ENCODE peak calls at places on chromosome 2, in five cellular contexts. One of them, this sample, is unnamed.
A peak's percentile ranks its signal among the peaks of the same experiment; 100 is the strongest.

GRCh38 chr2:76711490-76711889 is 810.7 kb downstream of the LRRTM4 start:
- DNase-seq in H9: peak; percentile 45
- DNase-seq in H1: no peak
- DNase-seq in neuronal stem cell: no peak
- DNase-seq in trophoblast cell: no peak
- DNase-seq in this sample: no peak

GRCh38 chr2:44934962-44935853 is 6.3 kb upstream of the SIX3 start:
- DNase-seq in H1: peak; percentile 80
- DNase-seq in neuronal stem cell: no peak
- DNase-seq in H9: peak; percentile 64
- DNase-seq in trophoblast cell: no peak
- DNase-seq in this sample: no peak

GRCh38 chr2:144183744-144184143 is 336.2 kb downstream of the ZEB2 start:
- DNase-seq in trophoblast cell: peak; percentile 2
- DNase-seq in neuronal stem cell: no peak
- DNase-seq in H9: no peak
- DNase-seq in H1: no peak
- DNase-seq in this sample: no peak

GRCh38 chr2:124563415-124563814 is 538.3 kb downstream of the CNTNAP5 start:
- DNase-seq in neuronal stem cell: no peak
- DNase-seq in trophoblast cell: no peak
- DNase-seq in H9: no peak
- DNase-seq in H1: no peak
- DNase-seq in this sample: no peak

GRCh38 chr2:20452551-20452950 is 5.7 kb downstream of the RHOB start:
- DNase-seq in H1: no peak
- DNase-seq in H9: peak; percentile 46
- DNase-seq in trophoblast cell: peak; percentile 69
- DNase-seq in neuronal stem cell: no peak
- DNase-seq in this sample: peak; percentile 43

GRCh38 chr2:229714736-229715541 is 584 bp upstream of the DNER start:
- DNase-seq in H1: peak; percentile 92
- DNase-seq in H9: peak; percentile 89
- DNase-seq in neuronal stem cell: peak; percentile 77
- DNase-seq in trophoblast cell: peak; percentile 61
- DNase-seq in this sample: peak; percentile 66

GRCh38 chr2:110101911-110102774 is 13.5 kb downstream of the MALL start:
- DNase-seq in trophoblast cell: no peak
- DNase-seq in neuronal stem cell: no peak
- DNase-seq in H1: peak; percentile 26
- DNase-seq in H9: no peak
- DNase-seq in this sample: peak; percentile 82

GRCh38 chr2:46812381-46813024 is 103.1 kb downstream of the MCFD2 start:
- DNase-seq in trophoblast cell: no peak
- DNase-seq in H9: no peak
- DNase-seq in neuronal stem cell: no peak
- DNase-seq in H1: no peak
- DNase-seq in this sample: no peak

GRCh38 chr2:60581461-60582282 is 28.2 kb upstream of the BCL11A start:
- DNase-seq in neuronal stem cell: peak; percentile 60
- DNase-seq in trophoblast cell: peak; percentile 42
- DNase-seq in H9: peak; percentile 69
- DNase-seq in H1: peak; percentile 92
- DNase-seq in this sample: peak; percentile 46

GRCh38 chr2:127776122-127776780 is 34.7 kb downstream of the WDR33 start:
- DNase-seq in trophoblast cell: no peak
- DNase-seq in H1: no peak
- DNase-seq in neuronal stem cell: no peak
- DNase-seq in H9: no peak
- DNase-seq in this sample: no peak

GRCh38 chr2:68333009-68333408 is 13.3 kb upstream of the CNRIP1 start:
- DNase-seq in neuronal stem cell: no peak
- DNase-seq in H1: no peak
- DNase-seq in H9: no peak
- DNase-seq in trophoblast cell: no peak
- DNase-seq in this sample: no peak

GRCh38 chr2:170848587-170848986 is 31.9 kb downstream of the GAD1 start:
- DNase-seq in H9: no peak
- DNase-seq in H1: no peak
- DNase-seq in trophoblast cell: no peak
- DNase-seq in neuronal stem cell: no peak
- DNase-seq in this sample: peak; percentile 44

GRCh38 chr2:14587119-14587518 is 45.4 kb upstream of the LRATD1 start:
- DNase-seq in neuronal stem cell: no peak
- DNase-seq in trophoblast cell: peak; percentile 82
- DNase-seq in H1: no peak
- DNase-seq in H9: no peak
- DNase-seq in this sample: no peak

GRCh38 chr2:236774171-236774570 is 204.5 kb downstream of the ACKR3 start:
- DNase-seq in neuronal stem cell: no peak
- DNase-seq in trophoblast cell: peak; percentile 88
- DNase-seq in H1: no peak
- DNase-seq in H9: no peak
- DNase-seq in this sample: peak; percentile 19

GRCh38 chr2:28271914-28272240 is 120.8 kb upstream of the FOSL2 start:
- DNase-seq in trophoblast cell: no peak
- DNase-seq in H9: no peak
- DNase-seq in neuronal stem cell: no peak
- DNase-seq in H1: no peak
- DNase-seq in this sample: no peak

GRCh38 chr2:239121600-239122012 is 273.7 kb downstream of the TWIST2 start:
- DNase-seq in neuronal stem cell: no peak
- DNase-seq in H1: no peak
- DNase-seq in H9: no peak
- DNase-seq in trophoblast cell: no peak
- DNase-seq in this sample: no peak

GRCh38 chr2:20443276-20443920 is 3.5 kb upstream of the RHOB start:
- DNase-seq in neuronal stem cell: peak; percentile 44
- DNase-seq in H1: no peak
- DNase-seq in H9: no peak
- DNase-seq in trophoblast cell: no peak
- DNase-seq in this sample: peak; percentile 60

GRCh38 chr2:190982263-190983034 is 31.5 kb downstream of the STAT1 start:
- DNase-seq in H9: no peak
- DNase-seq in trophoblast cell: no peak
- DNase-seq in neuronal stem cell: no peak
- DNase-seq in H1: no peak
- DNase-seq in this sample: no peak

GRCh38 chr2:53515435-53516332 is 251.9 kb upstream of the CHAC2 start:
- DNase-seq in neuronal stem cell: no peak
- DNase-seq in trophoblast cell: no peak
- DNase-seq in H1: no peak
- DNase-seq in H9: peak; percentile 48
- DNase-seq in this sample: no peak

DNA sequence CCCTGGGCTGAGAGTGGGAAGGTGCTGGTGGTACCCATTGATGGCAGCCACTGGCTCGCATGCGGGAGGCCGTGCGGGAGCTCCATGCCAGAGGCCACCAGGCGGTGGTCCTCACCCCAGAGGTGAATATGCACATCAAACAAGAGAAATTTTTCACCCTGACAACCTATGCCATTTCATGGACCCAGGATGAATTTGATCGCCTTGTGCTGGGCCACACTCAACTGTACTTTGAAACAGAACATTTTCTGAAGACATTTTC is 12.9 kb upstream of the UGT1A1 start:
- DNase-seq in H9: no peak
- DNase-seq in neuronal stem cell: no peak
- DNase-seq in trophoblast cell: no peak
- DNase-seq in H1: no peak
- DNase-seq in this sample: no peak
- H2BK12ac ChIP-seq in H9: no peak overlapping the region
- H2BK12ac ChIP-seq in neuronal stem cell: no peak overlapping the region
- H2BK12ac ChIP-seq in trophoblast cell: no peak overlapping the region
- H2BK12ac ChIP-seq in H1: no peak overlapping the region
- H2BK12ac ChIP-seq in this sample: no peak overlapping the region

GRCh38 chr2:181178823-181179412 is 198.5 kb downstream of the UBE2E3 start:
- DNase-seq in trophoblast cell: no peak
- DNase-seq in H1: no peak
- DNase-seq in H9: peak; percentile 36
- DNase-seq in neuronal stem cell: no peak
- DNase-seq in this sample: no peak
- H2AFZ ChIP-seq in trophoblast cell: no peak overlapping the region
- H2AFZ ChIP-seq in H1: no peak overlapping the region
- H2AFZ ChIP-seq in H9: no peak overlapping the region
- H2AFZ ChIP-seq in neuronal stem cell: no peak overlapping the region
- H2AFZ ChIP-seq in this sample: no peak overlapping the region

GRCh38 chr2:147860009-147860408 is 15.2 kb downstream of the ACVR2A start:
- DNase-seq in H9: peak; percentile 32
- DNase-seq in neuronal stem cell: no peak
- DNase-seq in trophoblast cell: no peak
- DNase-seq in H1: no peak
- DNase-seq in this sample: no peak

GRCh38 chr2:147865560-147865959 is 20.7 kb downstream of the ACVR2A start:
- DNase-seq in H9: no peak
- DNase-seq in neuronal stem cell: no peak
- DNase-seq in trophoblast cell: no peak
- DNase-seq in H1: no peak
- DNase-seq in this sample: no peak

GRCh38 chr2:147867050-147867449 is 22.2 kb downstream of the ACVR2A start:
- DNase-seq in trophoblast cell: no peak
- DNase-seq in H1: no peak
- DNase-seq in neuronal stem cell: no peak
- DNase-seq in H9: no peak
- DNase-seq in this sample: no peak

GRCh38 chr2:147863835-147864234 is 19.0 kb downstream of the ACVR2A start:
- DNase-seq in neuronal stem cell: no peak
- DNase-seq in trophoblast cell: no peak
- DNase-seq in H9: no peak
- DNase-seq in H1: no peak
- DNase-seq in this sample: no peak

DNA sequence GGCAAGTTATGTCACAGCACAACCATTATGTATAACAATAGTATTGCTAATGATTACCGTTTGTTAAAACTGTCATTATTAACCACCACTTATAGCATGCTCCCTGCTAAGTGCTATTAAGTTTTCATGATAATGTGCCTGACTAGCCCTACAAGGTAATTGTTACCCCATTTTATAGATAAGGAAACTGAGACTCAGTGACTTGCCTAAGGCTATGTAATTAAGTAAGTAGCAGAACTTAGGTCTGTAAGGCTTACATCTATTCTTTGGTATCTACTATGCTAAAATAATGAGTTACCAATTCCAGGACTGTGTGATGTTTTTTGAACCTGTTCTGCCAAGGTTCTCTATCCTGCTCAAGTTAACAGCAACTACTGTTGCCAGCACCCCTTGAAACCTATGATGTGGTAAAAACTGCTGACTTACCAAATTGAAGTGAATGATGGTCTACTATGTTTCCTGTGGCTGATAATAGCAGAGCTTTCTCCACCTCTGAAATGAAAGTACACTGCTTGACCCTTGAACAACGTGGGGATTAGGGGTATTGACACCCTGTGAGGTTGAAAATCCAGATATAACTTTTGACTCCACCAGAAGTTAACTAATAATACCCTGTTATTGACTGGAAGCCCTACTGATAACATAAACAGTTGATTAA is 18.2 kb downstream of the ACVR2A start:
- DNase-seq in H9: no peak
- DNase-seq in neuronal stem cell: no peak
- DNase-seq in trophoblast cell: no peak
- DNase-seq in H1: no peak
- DNase-seq in this sample: no peak
- H2BK12ac ChIP-seq in H9: no peak overlapping the region
- H2BK12ac ChIP-seq in neuronal stem cell: no peak overlapping the region
- H2BK12ac ChIP-seq in trophoblast cell: no peak overlapping the region
- H2BK12ac ChIP-seq in H1: no peak overlapping the region
- H2BK12ac ChIP-seq in this sample: no peak overlapping the region

DNA sequence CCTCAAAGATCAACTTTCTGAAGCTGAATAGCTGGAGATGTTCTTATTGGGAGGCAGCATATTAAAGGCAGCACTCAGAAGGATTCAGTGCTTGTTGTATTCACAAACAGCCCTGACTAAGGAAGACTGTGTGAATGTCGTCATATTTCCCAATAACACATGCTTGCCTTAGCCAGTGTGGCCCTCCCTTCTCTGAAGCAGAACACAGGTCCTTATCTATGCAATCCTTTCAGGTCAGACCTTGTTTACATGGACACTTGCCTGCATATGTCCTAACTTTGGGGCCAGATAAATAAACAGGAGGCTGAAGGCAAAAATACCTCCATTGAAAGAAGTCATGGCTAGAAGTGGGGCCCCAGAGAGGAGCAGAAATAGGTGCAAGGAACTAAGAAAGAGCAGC is 97.2 kb downstream of the SLC4A3 start:
- DNase-seq in H1: no peak
- DNase-seq in neuronal stem cell: no peak
- DNase-seq in H9: no peak
- DNase-seq in trophoblast cell: no peak
- DNase-seq in this sample: peak; percentile 82
- H2AFZ ChIP-seq in H1: peak overlapping the region; percentile 17
- H2AFZ ChIP-seq in neuronal stem cell: peak overlapping the region; percentile 3
- H2AFZ ChIP-seq in H9: no peak overlapping the region
- H2AFZ ChIP-seq in trophoblast cell: no peak overlapping the region
- H2AFZ ChIP-seq in this sample: no peak overlapping the region

GRCh38 chr2:52383541-52383940 is 1351.6 kb upstream of the NRXN1 start:
- DNase-seq in trophoblast cell: no peak
- DNase-seq in neuronal stem cell: no peak
- DNase-seq in H9: no peak
- DNase-seq in H1: no peak
- DNase-seq in this sample: no peak
- H2BK12ac ChIP-seq in trophoblast cell: no peak overlapping the region
- H2BK12ac ChIP-seq in neuronal stem cell: no peak overlapping the region
- H2BK12ac ChIP-seq in H9: no peak overlapping the region
- H2BK12ac ChIP-seq in H1: no peak overlapping the region
- H2BK12ac ChIP-seq in this sample: no peak overlapping the region

DNA sequence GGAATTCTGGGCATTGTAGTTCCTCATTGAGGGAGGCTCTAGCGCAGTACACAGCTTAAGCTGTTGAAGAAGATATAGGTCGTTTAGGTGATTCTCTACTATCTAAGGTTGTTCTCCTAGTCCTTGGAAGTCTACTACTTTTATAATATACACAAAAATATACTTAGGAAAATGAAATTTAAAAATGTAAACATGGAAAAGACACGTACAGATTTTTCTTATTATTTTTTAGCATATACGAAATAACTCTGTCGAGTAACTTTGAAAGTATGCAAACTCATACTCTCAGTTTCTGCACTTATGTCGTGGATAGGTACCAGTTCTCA is 272 bp upstream of the FASTKD1 start:
- DNase-seq in H1: no peak
- DNase-seq in H9: no peak
- DNase-seq in trophoblast cell: no peak
- DNase-seq in neuronal stem cell: no peak
- DNase-seq in this sample: no peak
- H2AFZ ChIP-seq in H1: no peak overlapping the region
- H2AFZ ChIP-seq in H9: no peak overlapping the region
- H2AFZ ChIP-seq in trophoblast cell: no peak overlapping the region
- H2AFZ ChIP-seq in neuronal stem cell: peak overlapping the region; percentile 93
- H2AFZ ChIP-seq in this sample: no peak overlapping the region

GRCh38 chr2:48414196-48414595 is 115.8 kb upstream of the STON1 start:
- DNase-seq in neuronal stem cell: no peak
- DNase-seq in H9: no peak
- DNase-seq in trophoblast cell: no peak
- DNase-seq in H1: no peak
- DNase-seq in this sample: no peak
- H2BK12ac ChIP-seq in neuronal stem cell: no peak overlapping the region
- H2BK12ac ChIP-seq in H9: no peak overlapping the region
- H2BK12ac ChIP-seq in trophoblast cell: no peak overlapping the region
- H2BK12ac ChIP-seq in H1: no peak overlapping the region
- H2BK12ac ChIP-seq in this sample: no peak overlapping the region

This sample was measured in mesenchymal stem cell.